ENCODE peak calls at places on chromosomes 16 and 17, in nine cellular contexts. One of them, this sample, is unnamed.

GRCh38 chr16:67419502-67419901 is 3.2 kb upstream of the ZDHHC1 start:
- DNase-seq in left ventricle myocardium inferior: no peak
- DNase-seq in CD8-positive, alpha-beta T cell: no peak
- DNase-seq in cardiac muscle cell: no peak
- DNase-seq in ovary: no peak
- DNase-seq in neural progenitor cell: no peak
- DNase-seq in dorsolateral prefrontal cortex: no peak
- DNase-seq in effector memory CD4-positive, alpha-beta T cell: no peak
- DNase-seq in H1: no peak
- DNase-seq in this sample: no peak

GRCh38 chr17:17416007-17416399 is 60.8 kb upstream of the MED9 start:
- DNase-seq in left ventricle myocardium inferior: no peak
- DNase-seq in effector memory CD4-positive, alpha-beta T cell: no peak
- DNase-seq in H1: no peak
- DNase-seq in CD8-positive, alpha-beta T cell: no peak
- DNase-seq in dorsolateral prefrontal cortex: no peak
- DNase-seq in cardiac muscle cell: peak
- DNase-seq in neural progenitor cell: peak
- DNase-seq in ovary: no peak
- DNase-seq in this sample: no peak

GRCh38 chr17:1956134-1956533 is 69.0 kb downstream of the RTN4RL1 start:
- DNase-seq in effector memory CD4-positive, alpha-beta T cell: no peak
- DNase-seq in CD8-positive, alpha-beta T cell: no peak
- DNase-seq in cardiac muscle cell: no peak
- DNase-seq in dorsolateral prefrontal cortex: no peak
- DNase-seq in ovary: no peak
- DNase-seq in left ventricle myocardium inferior: no peak
- DNase-seq in neural progenitor cell: no peak
- DNase-seq in H1: no peak
- DNase-seq in this sample: no peak

GRCh38 chr16:79767597-79768280 is 167.2 kb upstream of the MAF start:
- DNase-seq in H1: no peak
- DNase-seq in neural progenitor cell: peak
- DNase-seq in ovary: peak
- DNase-seq in dorsolateral prefrontal cortex: peak
- DNase-seq in cardiac muscle cell: no peak
- DNase-seq in CD8-positive, alpha-beta T cell: no peak
- DNase-seq in effector memory CD4-positive, alpha-beta T cell: no peak
- DNase-seq in left ventricle myocardium inferior: no peak
- DNase-seq in this sample: no peak

GRCh38 chr17:35129973-35130351 is 8.5 kb downstream of the FNDC8 start:
- DNase-seq in H1: no peak
- DNase-seq in neural progenitor cell: no peak
- DNase-seq in effector memory CD4-positive, alpha-beta T cell: no peak
- DNase-seq in cardiac muscle cell: no peak
- DNase-seq in left ventricle myocardium inferior: no peak
- DNase-seq in ovary: no peak
- DNase-seq in dorsolateral prefrontal cortex: no peak
- DNase-seq in CD8-positive, alpha-beta T cell: no peak
- DNase-seq in this sample: no peak

GRCh38 chr17:17204635-17205231 is 1.4 kb downstream of the PLD6 start:
- DNase-seq in ovary: no peak
- DNase-seq in cardiac muscle cell: no peak
- DNase-seq in neural progenitor cell: no peak
- DNase-seq in H1: no peak
- DNase-seq in CD8-positive, alpha-beta T cell: no peak
- DNase-seq in effector memory CD4-positive, alpha-beta T cell: no peak
- DNase-seq in left ventricle myocardium inferior: no peak
- DNase-seq in dorsolateral prefrontal cortex: no peak
- DNase-seq in this sample: no peak

GRCh38 chr16:84749072-84749471 is 49.3 kb downstream of the USP10 start:
- DNase-seq in left ventricle myocardium inferior: no peak
- DNase-seq in cardiac muscle cell: no peak
- DNase-seq in ovary: no peak
- DNase-seq in neural progenitor cell: no peak
- DNase-seq in H1: no peak
- DNase-seq in effector memory CD4-positive, alpha-beta T cell: no peak
- DNase-seq in dorsolateral prefrontal cortex: no peak
- DNase-seq in CD8-positive, alpha-beta T cell: no peak
- DNase-seq in this sample: no peak

GRCh38 chr16:14641877-14642276 is 9.1 kb downstream of the BFAR start:
- DNase-seq in cardiac muscle cell: no peak
- DNase-seq in neural progenitor cell: no peak
- DNase-seq in H1: no peak
- DNase-seq in effector memory CD4-positive, alpha-beta T cell: no peak
- DNase-seq in ovary: no peak
- DNase-seq in CD8-positive, alpha-beta T cell: no peak
- DNase-seq in left ventricle myocardium inferior: no peak
- DNase-seq in dorsolateral prefrontal cortex: no peak
- DNase-seq in this sample: no peak

GRCh38 chr16:57834936-57835335 is 32.6 kb upstream of the KIFC3 start:
- DNase-seq in cardiac muscle cell: no peak
- DNase-seq in H1: no peak
- DNase-seq in neural progenitor cell: peak
- DNase-seq in ovary: no peak
- DNase-seq in CD8-positive, alpha-beta T cell: no peak
- DNase-seq in left ventricle myocardium inferior: no peak
- DNase-seq in effector memory CD4-positive, alpha-beta T cell: no peak
- DNase-seq in dorsolateral prefrontal cortex: no peak
- DNase-seq in this sample: no peak

GRCh38 chr16:57838161-57838560 is 35.9 kb upstream of the KIFC3 start:
- DNase-seq in cardiac muscle cell: no peak
- DNase-seq in dorsolateral prefrontal cortex: peak
- DNase-seq in effector memory CD4-positive, alpha-beta T cell: no peak
- DNase-seq in left ventricle myocardium inferior: no peak
- DNase-seq in CD8-positive, alpha-beta T cell: no peak
- DNase-seq in ovary: no peak
- DNase-seq in H1: no peak
- DNase-seq in neural progenitor cell: no peak
- DNase-seq in this sample: no peak

GRCh38 chr16:57842606-57843005 is 40.3 kb upstream of the KIFC3 start:
- DNase-seq in ovary: no peak
- DNase-seq in cardiac muscle cell: no peak
- DNase-seq in effector memory CD4-positive, alpha-beta T cell: no peak
- DNase-seq in neural progenitor cell: no peak
- DNase-seq in H1: no peak
- DNase-seq in left ventricle myocardium inferior: no peak
- DNase-seq in dorsolateral prefrontal cortex: no peak
- DNase-seq in CD8-positive, alpha-beta T cell: no peak
- DNase-seq in this sample: no peak

GRCh38 chr16:57840833-57841232 is 38.5 kb upstream of the KIFC3 start:
- DNase-seq in H1: no peak
- DNase-seq in ovary: no peak
- DNase-seq in left ventricle myocardium inferior: no peak
- DNase-seq in neural progenitor cell: no peak
- DNase-seq in CD8-positive, alpha-beta T cell: no peak
- DNase-seq in effector memory CD4-positive, alpha-beta T cell: no peak
- DNase-seq in dorsolateral prefrontal cortex: no peak
- DNase-seq in cardiac muscle cell: no peak
- DNase-seq in this sample: no peak

GRCh38 chr16:57837305-57838125 is 35.2 kb upstream of the KIFC3 start:
- DNase-seq in CD8-positive, alpha-beta T cell: no peak
- DNase-seq in ovary: no peak
- DNase-seq in H1: no peak
- DNase-seq in dorsolateral prefrontal cortex: no peak
- DNase-seq in neural progenitor cell: no peak
- DNase-seq in left ventricle myocardium inferior: no peak
- DNase-seq in effector memory CD4-positive, alpha-beta T cell: no peak
- DNase-seq in cardiac muscle cell: no peak
- DNase-seq in this sample: no peak
- H3K27ac ChIP-seq in CD8-positive, alpha-beta T cell: no peak
- H3K27ac ChIP-seq in ovary: no peak
- H3K27ac ChIP-seq in H1: peak
- H3K27ac ChIP-seq in dorsolateral prefrontal cortex: peak
- H3K27ac ChIP-seq in neural progenitor cell: no peak
- H3K27ac ChIP-seq in left ventricle myocardium inferior: no peak
- H3K27ac ChIP-seq in effector memory CD4-positive, alpha-beta T cell: no peak
- H3K27ac ChIP-seq in cardiac muscle cell: no peak
- H3K27ac ChIP-seq in this sample: no peak

GRCh38 chr17:806346-807145 is 24.4 kb downstream of the MRM3 start:
- DNase-seq in CD8-positive, alpha-beta T cell: no peak
- DNase-seq in ovary: no peak
- DNase-seq in effector memory CD4-positive, alpha-beta T cell: no peak
- DNase-seq in H1: no peak
- DNase-seq in dorsolateral prefrontal cortex: no peak
- DNase-seq in cardiac muscle cell: no peak
- DNase-seq in left ventricle myocardium inferior: no peak
- DNase-seq in neural progenitor cell: no peak
- DNase-seq in this sample: no peak

GRCh38 chr17:802901-803881 is 21.0 kb downstream of the MRM3 start:
- DNase-seq in neural progenitor cell: no peak
- DNase-seq in ovary: no peak
- DNase-seq in left ventricle myocardium inferior: no peak
- DNase-seq in cardiac muscle cell: no peak
- DNase-seq in dorsolateral prefrontal cortex: no peak
- DNase-seq in H1: no peak
- DNase-seq in CD8-positive, alpha-beta T cell: no peak
- DNase-seq in effector memory CD4-positive, alpha-beta T cell: no peak
- DNase-seq in this sample: peak

GRCh38 chr17:807146-808002 is 25.2 kb downstream of the MRM3 start:
- DNase-seq in neural progenitor cell: no peak
- DNase-seq in cardiac muscle cell: no peak
- DNase-seq in dorsolateral prefrontal cortex: no peak
- DNase-seq in ovary: no peak
- DNase-seq in H1: no peak
- DNase-seq in left ventricle myocardium inferior: no peak
- DNase-seq in effector memory CD4-positive, alpha-beta T cell: no peak
- DNase-seq in CD8-positive, alpha-beta T cell: no peak
- DNase-seq in this sample: no peak

GRCh38 chr17:804541-805435 is 22.6 kb downstream of the MRM3 start:
- DNase-seq in left ventricle myocardium inferior: no peak
- DNase-seq in dorsolateral prefrontal cortex: no peak
- DNase-seq in CD8-positive, alpha-beta T cell: no peak
- DNase-seq in H1: no peak
- DNase-seq in ovary: no peak
- DNase-seq in effector memory CD4-positive, alpha-beta T cell: no peak
- DNase-seq in neural progenitor cell: peak
- DNase-seq in cardiac muscle cell: no peak
- DNase-seq in this sample: no peak

DNA sequence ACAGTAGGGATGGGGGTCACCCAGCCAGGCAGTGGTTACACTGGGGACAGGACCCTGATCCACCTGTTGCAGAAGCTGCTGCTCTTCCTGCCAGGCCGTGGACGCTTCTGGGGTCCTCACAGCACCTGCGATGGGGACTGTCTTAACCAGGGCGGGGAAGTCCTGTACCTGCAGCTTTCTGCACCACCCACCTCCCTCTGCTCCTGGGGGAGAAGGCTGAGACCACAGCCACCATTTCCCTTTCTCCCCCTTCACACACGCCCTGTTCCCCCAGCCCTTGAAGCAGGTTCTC is 25.8 kb downstream of the MRM3 start:
- DNase-seq in left ventricle myocardium inferior: no peak
- DNase-seq in neural progenitor cell: no peak
- DNase-seq in ovary: no peak
- DNase-seq in cardiac muscle cell: no peak
- DNase-seq in CD8-positive, alpha-beta T cell: no peak
- DNase-seq in H1: no peak
- DNase-seq in effector memory CD4-positive, alpha-beta T cell: no peak
- DNase-seq in dorsolateral prefrontal cortex: no peak
- DNase-seq in this sample: no peak
- H3K27ac ChIP-seq in left ventricle myocardium inferior: no peak
- H3K27ac ChIP-seq in neural progenitor cell: no peak
- H3K27ac ChIP-seq in ovary: no peak
- H3K27ac ChIP-seq in cardiac muscle cell: no peak
- H3K27ac ChIP-seq in CD8-positive, alpha-beta T cell: no peak
- H3K27ac ChIP-seq in H1: no peak
- H3K27ac ChIP-seq in effector memory CD4-positive, alpha-beta T cell: no peak
- H3K27ac ChIP-seq in dorsolateral prefrontal cortex: no peak
- H3K27ac ChIP-seq in this sample: no peak

GRCh38 chr16:27549607-27549856 is 181 bp downstream of the GTF3C1 start:
- DNase-seq in H1: no peak
- DNase-seq in CD8-positive, alpha-beta T cell: no peak
- DNase-seq in effector memory CD4-positive, alpha-beta T cell: no peak
- DNase-seq in dorsolateral prefrontal cortex: no peak
- DNase-seq in ovary: no peak
- DNase-seq in neural progenitor cell: no peak
- DNase-seq in cardiac muscle cell: no peak
- DNase-seq in left ventricle myocardium inferior: no peak
- DNase-seq in this sample: no peak
- H3K27ac ChIP-seq in H1: peak
- H3K27ac ChIP-seq in CD8-positive, alpha-beta T cell: peak
- H3K27ac ChIP-seq in effector memory CD4-positive, alpha-beta T cell: peak
- H3K27ac ChIP-seq in dorsolateral prefrontal cortex: peak
- H3K27ac ChIP-seq in ovary: peak
- H3K27ac ChIP-seq in neural progenitor cell: no peak
- H3K27ac ChIP-seq in cardiac muscle cell: peak
- H3K27ac ChIP-seq in left ventricle myocardium inferior: peak
- H3K27ac ChIP-seq in this sample: peak

GRCh38 chr17:11485336-11485735 is 112.9 kb upstream of the DNAH9 start:
- DNase-seq in CD8-positive, alpha-beta T cell: no peak
- DNase-seq in effector memory CD4-positive, alpha-beta T cell: no peak
- DNase-seq in left ventricle myocardium inferior: no peak
- DNase-seq in H1: peak
- DNase-seq in ovary: no peak
- DNase-seq in dorsolateral prefrontal cortex: no peak
- DNase-seq in cardiac muscle cell: no peak
- DNase-seq in neural progenitor cell: no peak
- DNase-seq in this sample: no peak

GRCh38 chr17:11487469-11487868 is 110.8 kb upstream of the DNAH9 start:
- DNase-seq in ovary: no peak
- DNase-seq in effector memory CD4-positive, alpha-beta T cell: no peak
- DNase-seq in neural progenitor cell: peak
- DNase-seq in dorsolateral prefrontal cortex: no peak
- DNase-seq in cardiac muscle cell: no peak
- DNase-seq in CD8-positive, alpha-beta T cell: no peak
- DNase-seq in H1: peak
- DNase-seq in left ventricle myocardium inferior: no peak
- DNase-seq in this sample: no peak

GRCh38 chr17:11485802-11486421 is 112.4 kb upstream of the DNAH9 start:
- DNase-seq in CD8-positive, alpha-beta T cell: no peak
- DNase-seq in ovary: no peak
- DNase-seq in dorsolateral prefrontal cortex: no peak
- DNase-seq in effector memory CD4-positive, alpha-beta T cell: no peak
- DNase-seq in cardiac muscle cell: peak
- DNase-seq in left ventricle myocardium inferior: no peak
- DNase-seq in H1: peak
- DNase-seq in neural progenitor cell: peak
- DNase-seq in this sample: no peak

GRCh38 chr17:11488407-11488806 is 109.9 kb upstream of the DNAH9 start:
- DNase-seq in H1: no peak
- DNase-seq in left ventricle myocardium inferior: no peak
- DNase-seq in effector memory CD4-positive, alpha-beta T cell: no peak
- DNase-seq in neural progenitor cell: no peak
- DNase-seq in ovary: no peak
- DNase-seq in dorsolateral prefrontal cortex: no peak
- DNase-seq in CD8-positive, alpha-beta T cell: no peak
- DNase-seq in cardiac muscle cell: no peak
- DNase-seq in this sample: no peak

DNA sequence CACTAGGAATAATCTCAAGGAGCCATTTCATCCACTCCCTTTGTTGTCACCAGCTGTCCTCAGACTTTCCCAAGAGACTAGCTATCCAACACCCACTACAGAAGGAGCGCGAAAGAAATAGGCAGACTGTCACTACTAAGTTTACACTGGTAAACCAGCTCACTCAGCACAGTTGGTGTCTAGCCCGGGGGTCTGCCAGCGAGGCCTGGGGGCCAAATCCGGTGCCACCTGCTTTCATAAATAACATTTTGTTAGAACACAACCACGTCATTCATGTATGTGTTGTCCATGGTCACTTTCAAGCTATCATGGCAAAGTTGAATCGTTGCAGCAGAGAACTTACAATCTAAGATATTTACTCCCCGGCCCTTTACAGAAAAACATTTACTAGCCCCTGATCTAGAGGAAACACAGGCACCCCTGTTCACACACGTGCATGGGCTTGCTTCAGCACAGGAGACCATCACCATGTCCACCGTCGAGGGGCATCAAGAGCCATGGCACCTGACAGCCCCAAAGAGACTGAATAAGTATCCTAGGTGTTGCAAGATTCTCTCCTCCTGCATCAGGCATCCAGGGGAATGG is 111.5 kb upstream of the DNAH9 start:
- DNase-seq in effector memory CD4-positive, alpha-beta T cell: no peak
- DNase-seq in CD8-positive, alpha-beta T cell: no peak
- DNase-seq in left ventricle myocardium inferior: no peak
- DNase-seq in cardiac muscle cell: no peak
- DNase-seq in ovary: no peak
- DNase-seq in dorsolateral prefrontal cortex: no peak
- DNase-seq in neural progenitor cell: peak
- DNase-seq in H1: peak
- DNase-seq in this sample: no peak
- H3K27ac ChIP-seq in effector memory CD4-positive, alpha-beta T cell: no peak
- H3K27ac ChIP-seq in CD8-positive, alpha-beta T cell: no peak
- H3K27ac ChIP-seq in left ventricle myocardium inferior: no peak
- H3K27ac ChIP-seq in cardiac muscle cell: no peak
- H3K27ac ChIP-seq in ovary: no peak
- H3K27ac ChIP-seq in dorsolateral prefrontal cortex: no peak
- H3K27ac ChIP-seq in neural progenitor cell: no peak
- H3K27ac ChIP-seq in H1: no peak
- H3K27ac ChIP-seq in this sample: no peak